ENCODE peak calls at places on chromosomes 12 and 14, in four cellular contexts. E is transverse colon, I is sigmoid colon, A is HCT116. K is an unnamed sample.
A peak's percentile ranks its signal among the peaks of the same experiment; 100 is the strongest.

GRCh38 chr12:75750950-75751349 is 239.5 kb upstream of the KRR1 start:
- DNase-seq in E (no peak), I (no peak), A (no peak), K (no peak)

GRCh38 chr14:40697221-40697620 is 909.5 kb upstream of the LRFN5 start:
- DNase-seq in E (no peak), I (no peak), A (no peak), K (no peak)

GRCh38 chr12:121144416-121144914 is 11.8 kb downstream of the P2RX7 start:
- DNase-seq in E (no peak), I (no peak), A (no peak), K (no peak)

GRCh38 chr12:54437243-54437642 is 18.2 kb upstream of the ITGA5 start:
- DNase-seq in E (no peak), I (no peak), A (no peak), K (no peak)

GRCh38 chr12:22268406-22268805 is 66.1 kb downstream of the ST8SIA1 start:
- DNase-seq in E (no peak), I (no peak), A (no peak), K (no peak)

GRCh38 chr14:61700104-61700886 is 5.0 kb downstream of the HIF1A start:
- DNase-seq in E (no peak), I (no peak), A (no peak), K (no peak)

GRCh38 chr14:60509438-60510253 is 700 bp downstream of the SIX6 start:
- DNase-seq in E (no peak), I (no peak), A (no peak), K (no peak)

GRCh38 chr12:121975029-121975428 is 46.7 kb upstream of the BCL7A start:
- DNase-seq in E (no peak), I (no peak), A (no peak), K (no peak)

GRCh38 chr12:68565391-68565903 is 45.3 kb upstream of the RAP1B start:
- DNase-seq in E (no peak), I (no peak), A (no peak), K (no peak)

DNA sequence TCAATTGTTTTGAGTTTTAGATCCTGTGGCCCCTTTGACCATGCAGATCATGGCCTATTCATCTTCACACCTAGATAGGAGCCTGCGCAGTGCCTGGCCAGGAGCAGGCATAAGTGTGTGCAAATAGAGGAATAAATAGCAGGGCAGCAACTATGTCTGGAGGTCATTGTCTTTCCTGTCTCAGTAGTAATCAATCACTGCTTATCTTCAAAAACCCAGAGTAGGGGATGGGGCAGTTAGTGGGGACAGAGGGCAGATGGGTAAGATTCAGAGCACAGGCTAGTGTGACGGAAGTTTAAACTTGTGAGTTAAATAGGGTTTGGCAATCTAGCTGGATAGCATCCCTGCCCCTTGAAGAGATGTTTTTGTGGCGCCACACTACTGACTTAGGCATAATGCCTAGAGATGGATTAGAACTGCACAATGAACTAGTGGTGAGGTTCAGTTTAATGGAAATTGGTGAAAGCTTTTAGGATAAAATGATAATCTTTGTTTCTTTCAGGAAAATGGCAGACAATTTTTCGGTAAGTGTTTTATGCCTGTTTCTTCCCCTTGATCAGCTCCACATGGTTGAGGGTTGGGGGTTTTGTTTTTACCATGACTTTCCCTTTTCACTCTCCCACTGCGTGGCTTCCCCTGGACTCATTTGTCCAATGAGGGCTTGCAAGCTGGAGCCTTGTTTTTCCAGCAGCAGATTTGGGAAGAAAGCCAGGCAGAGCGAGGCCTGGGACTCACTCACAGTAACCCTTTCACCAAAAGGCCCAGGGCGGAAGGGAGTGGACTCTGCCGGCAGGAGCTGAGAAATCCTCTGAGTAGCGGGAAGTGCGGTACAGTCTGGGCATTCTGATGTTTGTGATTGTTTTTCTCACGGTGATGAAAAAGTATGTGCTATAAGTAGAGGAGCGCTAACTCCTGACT is 8.1 kb downstream of the LGALS3 start:
- DNase-seq in E (peak; percentile 41), I (peak; percentile 91), A (no peak), K (no peak)
- TF ChIP-seq POLR2AphosphoS5 in E (peak; percentile 36), I (no peak), A (no peak), K (no peak)

DNA sequence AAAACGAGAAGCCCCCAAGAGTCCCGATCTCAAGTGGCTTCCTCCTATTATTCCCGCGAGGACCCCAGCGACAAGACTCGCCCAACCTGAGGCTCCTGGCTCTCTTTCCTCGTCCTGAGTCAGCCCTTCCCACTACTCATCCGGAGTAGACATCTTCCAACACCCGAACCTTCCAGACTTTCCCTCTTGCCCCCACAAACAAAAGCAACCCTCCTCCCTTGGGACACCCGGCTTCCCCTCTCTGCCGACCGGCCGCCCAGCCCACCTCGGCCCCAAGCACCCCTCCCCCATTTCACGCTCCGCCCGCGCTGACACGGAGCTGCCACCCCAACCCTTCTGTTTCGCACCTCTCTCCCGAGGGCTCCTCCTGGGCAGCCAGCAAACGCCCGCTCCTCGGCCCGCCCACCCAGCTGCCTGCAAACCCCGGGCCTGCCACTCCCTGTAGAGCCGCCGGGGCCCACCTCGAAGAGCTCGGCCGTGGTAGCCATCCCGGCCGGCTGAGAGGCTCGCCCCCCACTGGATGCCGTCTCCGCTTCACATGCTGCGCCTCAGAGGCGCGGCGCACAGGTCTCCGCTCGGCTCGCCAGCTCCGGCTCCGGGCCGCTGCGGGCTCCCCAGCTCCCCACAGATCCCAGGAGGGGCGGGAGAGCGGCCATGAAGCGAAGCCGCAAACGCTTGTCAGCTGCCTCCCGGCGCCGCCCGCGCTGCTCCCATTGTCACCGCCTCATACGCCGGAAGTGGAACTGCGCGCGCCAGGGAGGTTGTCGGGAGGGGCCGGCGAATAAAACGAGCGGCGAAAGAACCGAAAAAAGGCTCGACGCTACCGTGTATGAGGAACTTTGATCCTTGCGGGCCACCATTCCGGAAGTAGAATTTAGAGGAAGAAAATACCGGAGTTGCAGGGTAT is at the start of the genes AP5M1 and EXOC5:
- DNase-seq in E (peak; percentile 95), I (peak; percentile 94), A (peak; percentile 86), K (peak; percentile 64)
- TF ChIP-seq POLR2AphosphoS5 in E (peak; percentile 91), I (peak; percentile 57), A (peak; percentile 55), K (no peak)

GRCh38 chr14:65250162-65250495 is 147.8 kb upstream of the MAX start:
- DNase-seq in E (no peak), I (no peak), A (no peak), K (no peak)
- TF ChIP-seq POLR2AphosphoS5 in E (no peak), I (no peak), A (no peak), K (no peak)

GRCh38 chr12:11752403-11753150 is 103.1 kb downstream of the ETV6 start:
- DNase-seq in E (no peak), I (no peak), A (no peak), K (no peak)

GRCh38 chr12:11753826-11754225 is 104.4 kb downstream of the ETV6 start:
- DNase-seq in E (no peak), I (no peak), A (no peak), K (no peak)

GRCh38 chr12:11754256-11754655 is 104.8 kb downstream of the ETV6 start:
- DNase-seq in E (no peak), I (no peak), A (no peak), K (no peak)

GRCh38 chr12:11755311-11755930 is 105.9 kb downstream of the ETV6 start:
- DNase-seq in E (no peak), I (no peak), A (no peak), K (no peak)

DNA sequence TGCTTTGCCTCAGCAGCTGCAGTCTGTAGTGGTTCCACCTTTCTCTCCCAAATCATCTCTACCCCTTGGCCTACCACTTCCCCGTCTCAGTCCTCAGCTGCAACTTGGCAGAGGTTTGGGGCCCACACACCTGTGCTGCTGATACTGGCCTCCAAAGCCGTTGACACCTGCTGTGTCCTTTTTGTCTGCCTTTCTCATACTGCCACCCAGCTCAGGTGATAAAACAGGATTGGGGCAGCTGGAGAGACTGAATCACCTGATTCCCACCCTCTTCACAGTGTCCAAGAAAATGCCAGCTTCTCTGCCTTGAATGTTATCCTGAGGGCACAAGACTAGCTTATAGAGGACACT is 103.7 kb downstream of the ETV6 start:
- DNase-seq in E (peak; percentile 57), I (no peak), A (no peak), K (no peak)
- TF ChIP-seq POLR2AphosphoS5 in E (peak; percentile 23), I (no peak), A (no peak), K (no peak)

GRCh38 chr14:49888293-49888692 is 4.6 kb upstream of the ARF6 start:
- DNase-seq in E (no peak), I (no peak), A (no peak), K (no peak)
- TF ChIP-seq POLR2AphosphoS5 in E (peak; percentile 60), I (no peak), A (no peak), K (no peak)

K was measured in GM12891.